ENCODE peak calls at places on chromosomes 11 and 22, in four cellular contexts. V is K562, J is HepG2, R is GM12878. T is an unnamed sample.

GRCh38 chr11:95884364-95884763 is 39.5 kb downstream of the MTMR2 start:
- DNase-seq in J (no peak), V (no peak), R (no peak), T (no peak)

GRCh38 chr22:27174970-27175369 is 517.6 kb downstream of the MIAT start:
- DNase-seq in J (no peak), V (no peak), R (no peak), T (no peak)

GRCh38 chr11:126465573-126466287 is 110.2 kb downstream of the ST3GAL4 start:
- DNase-seq in R (peak; percentile 53), V (no peak), J (no peak), T (no peak)

GRCh38 chr11:8826145-8826786 is 84.7 kb upstream of the AKIP1 start:
- DNase-seq in V (peak; percentile 29), J (peak; percentile 25), R (no peak), T (no peak)

GRCh38 chr22:44605486-44605885 is 96.5 kb upstream of the PRR5 start:
- DNase-seq in J (no peak), R (no peak), V (no peak), T (no peak)

GRCh38 chr11:33329705-33330329 is 72.6 kb downstream of the HIPK3 start:
- DNase-seq in J (peak; percentile 50), R (no peak), V (peak; percentile 52), T (peak; percentile 60)

GRCh38 chr22:28995551-28995950 is 66.1 kb downstream of the C22orf31 start:
- DNase-seq in R (no peak), J (no peak), V (no peak), T (no peak)

GRCh38 chr22:37283393-37283937 is 1.2 kb downstream of the CYTH4 start:
- DNase-seq in V (no peak), R (no peak), J (no peak), T (no peak)

GRCh38 chr11:67410984-67411784 is 4.3 kb upstream of the CARNS1 start:
- DNase-seq in R (no peak), V (no peak), J (no peak), T (no peak)

GRCh38 chr11:74347381-74347780 is 35.9 kb upstream of the P4HA3 start:
- DNase-seq in R (no peak), J (peak; percentile 32), V (no peak), T (no peak)

GRCh38 chr11:48013269-48013901 is 33.0 kb downstream of the PTPRJ start:
- DNase-seq in R (no peak), V (no peak), J (peak; percentile 71), T (no peak)

GRCh38 chr22:22060200-22061084 is 77.9 kb upstream of the TOP3B start:
- DNase-seq in R (no peak), J (peak; percentile 40), V (peak; percentile 98), T (peak; percentile 88)

DNA sequence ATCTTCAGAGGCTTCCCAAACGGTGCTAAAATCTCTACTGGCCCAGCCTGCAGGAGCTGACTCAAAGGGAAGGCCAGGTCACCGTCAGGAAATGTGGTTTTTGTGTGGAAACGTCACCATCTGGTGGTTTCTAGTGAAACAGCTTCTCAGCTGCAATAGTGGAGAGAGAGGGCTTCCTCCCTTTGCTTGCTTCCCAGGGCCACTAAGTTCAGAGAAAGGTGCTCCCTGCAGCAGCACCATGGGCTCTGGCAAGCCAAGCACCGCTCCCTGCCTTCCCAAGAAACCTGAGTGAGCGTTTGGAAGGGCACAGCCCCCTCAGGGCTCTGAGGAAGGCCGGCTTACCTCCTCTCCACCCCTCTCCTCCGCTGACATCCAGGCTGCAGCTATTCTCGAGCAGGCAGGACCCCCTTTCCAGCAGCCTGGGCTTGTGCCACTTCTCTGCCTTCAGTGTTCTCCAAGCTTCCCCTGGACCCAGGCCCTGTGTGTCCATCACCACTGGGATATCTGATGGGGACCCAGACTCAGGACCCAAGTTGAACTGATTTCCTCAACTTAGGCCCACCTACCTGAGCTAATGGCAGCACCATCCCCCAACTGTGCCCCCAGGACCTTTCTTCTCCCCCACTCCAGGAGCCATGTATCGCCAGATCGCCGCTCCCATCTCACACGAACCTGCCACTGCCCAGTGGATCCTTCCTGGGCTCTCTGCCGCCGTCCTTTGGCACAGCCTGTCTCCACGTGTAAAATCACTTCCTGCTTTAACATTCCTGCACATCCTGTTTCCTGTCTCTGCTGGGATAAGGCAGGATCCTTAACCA is 9.8 kb downstream of the SPATA19 start:
- DNase-seq in J (peak; percentile 61), R (peak; percentile 23), V (peak; percentile 22), T (peak; percentile 71)
- TF ChIP-seq BHLHE40 in J (no peak), R (no peak), V (no peak), T (no peak)

GRCh38 chr22:49961601-49962011 is 1.0 kb downstream of the PIM3 start:
- DNase-seq in J (no peak), R (no peak), V (no peak), T (no peak)

GRCh38 chr22:49963647-49964026 is 3.1 kb downstream of the PIM3 start:
- DNase-seq in J (no peak), R (no peak), V (no peak), T (no peak)

GRCh38 chr22:49964136-49964492 is 3.5 kb downstream of the PIM3 start:
- DNase-seq in J (no peak), R (no peak), V (no peak), T (no peak)

GRCh38 chr22:49962012-49962750 is 1.6 kb downstream of the PIM3 start:
- DNase-seq in J (peak; percentile 87), R (no peak), V (peak; percentile 82), T (peak; percentile 57)

DNA sequence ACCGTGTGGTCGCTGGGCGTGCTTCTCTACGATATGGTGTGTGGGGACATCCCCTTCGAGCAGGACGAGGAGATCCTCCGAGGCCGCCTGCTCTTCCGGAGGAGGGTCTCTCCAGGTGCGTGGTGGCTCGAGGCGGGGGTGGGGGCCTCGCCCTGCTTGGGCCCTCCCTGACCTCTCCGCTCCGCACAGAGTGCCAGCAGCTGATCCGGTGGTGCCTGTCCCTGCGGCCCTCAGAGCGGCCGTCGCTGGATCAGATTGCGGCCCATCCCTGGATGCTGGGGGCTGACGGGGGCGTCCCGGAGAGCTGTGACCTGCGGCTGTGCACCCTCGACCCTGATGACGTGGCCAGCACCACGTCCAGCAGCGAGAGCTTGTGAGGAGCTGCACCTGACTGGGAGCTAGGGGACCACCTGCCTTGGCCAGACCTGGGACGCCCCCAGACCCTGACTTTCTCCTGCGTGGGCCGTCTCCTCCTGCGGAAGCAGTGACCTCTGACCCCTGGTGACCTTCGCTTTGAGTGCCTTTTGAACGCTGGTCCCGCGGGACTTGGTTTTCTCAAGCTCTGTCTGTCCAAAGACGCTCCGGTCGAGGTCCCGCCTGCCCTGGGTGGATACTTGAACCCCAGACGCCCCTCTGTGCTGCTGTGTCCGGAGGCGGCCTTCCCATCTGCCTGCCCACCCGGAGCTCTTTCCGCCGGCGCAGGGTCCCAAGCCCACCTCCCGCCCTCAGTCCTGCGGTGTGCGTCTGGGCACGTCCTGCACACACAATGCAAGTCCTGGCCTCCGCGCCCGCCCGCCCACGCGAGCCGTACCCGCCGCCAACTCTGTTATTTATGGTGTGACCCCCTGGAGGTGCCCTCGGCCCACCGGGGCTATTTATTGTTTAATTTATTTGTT is 2.4 kb downstream of the PIM3 start:
- DNase-seq in J (no peak), V (no peak), R (no peak), T (no peak)
- TF ChIP-seq SP1 in J (no peak), V (peak; percentile 38), R (no peak), T (no peak)

GRCh38 chr11:70828498-70829159 is 423.7 kb downstream of the SHANK2 start:
- DNase-seq in V (no peak), J (no peak), R (no peak), T (no peak)

GRCh38 chr11:70826950-70827349 is 425.4 kb downstream of the SHANK2 start:
- DNase-seq in V (no peak), J (no peak), R (no peak), T (no peak)

GRCh38 chr11:70825893-70826540 is 426.4 kb downstream of the SHANK2 start:
- DNase-seq in R (no peak), J (no peak), V (no peak), T (no peak)

GRCh38 chr11:70824590-70825300 is 426.4 kb downstream of the CTTN start:
- DNase-seq in J (no peak), V (no peak), R (no peak), T (no peak)

DNA sequence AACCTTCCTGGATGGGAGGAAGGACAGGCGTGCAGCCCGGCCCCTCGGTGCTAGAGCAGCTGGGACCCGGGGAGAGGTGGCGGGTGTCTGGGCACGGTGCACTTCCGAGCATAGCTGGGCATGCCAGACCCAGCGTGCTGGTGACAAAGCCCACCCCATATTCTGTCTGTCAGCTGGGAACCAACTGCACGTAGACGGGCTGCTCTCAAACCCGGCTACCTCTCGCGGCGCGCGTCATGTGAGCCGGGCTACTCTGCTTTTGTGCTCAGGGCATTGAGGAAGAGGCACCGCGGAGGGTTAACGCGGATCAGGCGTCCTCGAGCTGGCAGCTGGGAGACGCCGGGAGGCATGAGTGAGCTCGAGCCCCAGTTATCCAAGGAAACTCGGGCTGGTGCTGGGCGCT is 425.8 kb downstream of the SHANK2 start:
- DNase-seq in R (no peak), V (no peak), J (no peak), T (peak; percentile 16)
- TF ChIP-seq FOXM1 in R (no peak), V (no peak), J (no peak), T (no peak)

DNA sequence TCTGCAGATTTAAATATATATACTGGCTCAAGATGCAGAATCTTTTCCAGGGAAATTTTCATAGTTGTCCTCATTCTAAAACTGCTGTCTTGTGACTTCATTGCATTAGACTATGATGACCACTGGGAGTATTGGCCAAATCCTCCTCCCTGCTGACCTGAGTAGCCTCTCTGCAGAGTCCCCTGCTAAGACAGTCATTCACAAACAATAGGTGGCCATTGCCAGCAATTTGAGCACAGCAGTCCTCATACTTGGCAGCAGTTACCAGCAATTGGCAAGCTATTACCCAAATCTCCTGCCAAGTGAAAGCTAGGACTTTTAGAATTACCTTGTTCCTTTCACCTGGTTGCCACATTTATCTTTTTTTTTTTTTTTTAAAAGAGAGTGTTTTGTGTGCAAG is 325.8 kb downstream of the FAT3 start:
- DNase-seq in J (no peak), R (no peak), V (no peak), T (no peak)
- TF ChIP-seq BHLHE40 in J (no peak), R (no peak), V (no peak), T (no peak)

GRCh38 chr11:45778341-45778740 is 26.6 kb upstream of the SLC35C1 start:
- DNase-seq in J (no peak), V (no peak), R (no peak), T (no peak)

GRCh38 chr11:45774023-45774655 is 30.8 kb upstream of the SLC35C1 start:
- DNase-seq in V (no peak), J (no peak), R (no peak), T (no peak)

GRCh38 chr11:45774786-45775185 is 30.2 kb upstream of the SLC35C1 start:
- DNase-seq in V (no peak), R (no peak), J (no peak), T (no peak)

GRCh38 chr11:45779602-45780001 is 25.3 kb upstream of the SLC35C1 start:
- DNase-seq in V (no peak), J (no peak), R (no peak), T (no peak)

DNA sequence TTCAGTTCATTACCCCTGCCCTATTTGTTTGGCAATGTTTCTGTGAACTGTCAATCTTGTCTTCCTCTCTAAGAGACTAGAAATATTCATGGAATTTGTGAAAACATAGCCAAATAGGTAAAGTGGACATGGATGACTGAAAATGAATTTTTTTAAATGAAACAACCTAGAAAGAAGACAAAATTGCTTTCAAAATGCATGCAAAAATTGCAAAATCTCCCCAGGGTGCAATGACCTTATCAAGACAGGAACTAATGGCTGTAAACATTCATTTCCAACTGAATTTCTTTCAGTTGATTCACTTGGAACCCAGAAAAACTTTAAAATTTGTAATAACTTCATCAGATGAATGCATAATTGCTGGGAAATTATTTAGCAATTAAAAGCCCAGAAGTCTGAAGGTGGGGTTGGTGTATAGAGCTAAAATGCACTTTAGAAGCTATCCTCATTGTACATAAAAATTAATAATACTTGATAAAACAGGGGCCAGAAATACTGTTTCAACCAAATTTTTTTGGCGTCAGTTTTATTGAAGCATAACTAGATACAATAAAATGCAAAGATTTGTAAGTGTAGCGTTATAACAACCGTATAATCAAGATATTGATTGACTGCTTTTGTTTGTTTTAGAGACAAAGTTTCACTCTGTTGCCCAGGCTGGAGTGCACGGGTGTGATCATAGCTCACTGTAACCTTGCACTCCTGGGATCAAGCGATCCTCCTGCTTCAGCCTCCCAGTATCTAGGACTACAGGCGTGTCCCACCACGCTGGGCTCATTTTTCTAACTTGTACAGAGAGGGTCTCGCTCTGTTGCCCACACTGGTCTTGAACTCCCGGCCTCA is 27.6 kb upstream of the SLC35C1 start:
- DNase-seq in V (no peak), R (no peak), J (no peak), T (no peak)
- TF ChIP-seq SP1 in V (no peak), R (no peak), J (no peak), T (no peak)